ENCODE peak calls at places on chromosomes 11 and 22, in six cellular contexts. U, W, O, Z, Y and T are unnamed samples. For H3K4me1, the result is how much of the 10 kb centered on the place peaks cover.

GRCh38 chr11:121512468-121513465 is 60.0 kb upstream of the SORL1-AS1 start:
- DNase-seq in U (no peak), W (no peak), O (no peak), Z (no peak), Y (no peak), T (no peak)

GRCh38 chr11:62456630-62457029 is 37.8 kb downstream of the SCGB1A1 start:
- DNase-seq in U (no peak), W (no peak), O (no peak), Z (no peak), Y (no peak), T (no peak)

GRCh38 chr11:130839950-130840666 is 76.2 kb downstream of the SNX19 start:
- DNase-seq in U (no peak), W (no peak), O (no peak), Z (no peak), Y (no peak), T (no peak)

GRCh38 chr11:3644817-3645235 is at the start of gene ART1:
- DNase-seq in U (no peak), W (no peak), O (no peak), Z (no peak), Y (no peak), T (no peak)

GRCh38 chr11:9396310-9396709 is 11.9 kb downstream of the IPO7 start:
- DNase-seq in U (no peak), W (no peak), O (no peak), Z (no peak), Y (no peak), T (no peak)

GRCh38 chr11:120645639-120646038 is 134.1 kb downstream of the GRIK4 start:
- DNase-seq in U (no peak), W (no peak), O (no peak), Z (no peak), Y (no peak), T (no peak)

GRCh38 chr22:17537155-17537554 is 26.1 kb upstream of the SLC25A18 start:
- DNase-seq in U (no peak), W (no peak), O (no peak), Z (no peak), Y (no peak), T (no peak)

GRCh38 chr11:82403640-82404305 is 329.9 kb downstream of the FAM181B start:
- DNase-seq in U (no peak), W (no peak), O (no peak), Z (no peak), Y (no peak), T (no peak)

GRCh38 chr11:27912916-27913315 is 195.0 kb downstream of the KIF18A start:
- DNase-seq in U (no peak), W (no peak), O (no peak), Z (no peak), Y (no peak), T (no peak)

GRCh38 chr11:57514538-57515331 is 767 bp downstream of the SLC43A1 start:
- DNase-seq in U (no peak), W (peak), O (peak), Z (peak), Y (peak), T (no peak)

GRCh38 chr11:12285106-12285505 is 92.3 kb upstream of the PARVA start:
- DNase-seq in U (no peak), W (no peak), O (peak), Z (no peak), Y (peak), T (no peak)
- H3K4me1 ChIP-seq in U (under half), W (under half), O (half or more), Z (under half), Y (under half), T (under half)

GRCh38 chr22:22371031-22371541 is 126.5 kb downstream of the VPREB1 start:
- DNase-seq in U (no peak), W (no peak), O (no peak), Z (no peak), Y (no peak), T (no peak)
- H3K4me1 ChIP-seq in U (under half), W (under half), O (under half), Z (under half), Y (under half), T (under half)

GRCh38 chr11:26230021-26230420 is 101.9 kb upstream of the ANO3 start:
- DNase-seq in U (no peak), W (no peak), O (no peak), Z (no peak), Y (no peak), T (no peak)
- H3K4me1 ChIP-seq in U (under half), W (under half), O (under half), Z (under half), Y (under half), T (under half)

DNA sequence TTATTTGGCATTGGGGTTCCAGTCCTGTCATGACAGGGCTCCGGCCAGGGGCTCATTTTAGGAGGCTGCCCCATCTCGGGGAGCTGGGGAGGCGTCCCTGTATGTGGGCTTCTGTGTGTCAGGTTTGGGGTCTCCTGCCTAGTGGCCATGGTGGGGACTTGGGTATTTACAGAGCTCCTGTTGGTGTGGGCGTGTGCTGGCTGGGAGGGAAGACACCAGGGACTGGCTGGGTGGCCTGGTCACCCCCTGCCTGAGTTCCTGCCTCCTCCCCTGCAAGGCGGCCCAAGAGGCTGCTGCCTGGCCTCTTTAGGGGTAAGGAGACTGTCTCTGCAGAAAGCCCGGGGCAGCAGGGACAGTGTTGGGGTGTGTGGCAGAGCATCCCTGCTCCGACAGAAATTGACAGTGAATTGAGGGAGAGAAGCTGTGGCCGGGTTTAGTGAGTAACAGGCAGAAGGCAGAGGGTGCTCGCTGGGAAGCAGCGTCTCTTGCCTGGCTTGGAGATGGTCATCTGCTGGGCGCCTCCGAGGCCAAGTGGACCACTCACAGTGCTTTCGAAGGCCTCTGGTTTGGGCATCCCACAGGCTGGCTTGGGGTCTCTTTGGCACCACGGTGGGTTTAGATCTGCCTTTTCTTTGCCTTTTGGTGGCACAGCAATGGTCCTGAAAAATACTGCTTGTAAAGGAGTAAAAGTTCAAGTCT is 40.3 kb upstream of the GRAMD4 start:
- DNase-seq in U (peak), W (no peak), O (no peak), Z (no peak), Y (no peak), T (no peak)
- H3K4me1 ChIP-seq in U (under half), W (under half), O (under half), Z (under half), Y (half or more), T (under half)

GRCh38 chr11:93528757-93529639 is 14.2 kb downstream of the SMCO4 start:
- DNase-seq in U (no peak), W (no peak), O (no peak), Z (no peak), Y (peak), T (no peak)
- H3K4me1 ChIP-seq in U (under half), W (under half), O (under half), Z (under half), Y (under half), T (under half)

DNA sequence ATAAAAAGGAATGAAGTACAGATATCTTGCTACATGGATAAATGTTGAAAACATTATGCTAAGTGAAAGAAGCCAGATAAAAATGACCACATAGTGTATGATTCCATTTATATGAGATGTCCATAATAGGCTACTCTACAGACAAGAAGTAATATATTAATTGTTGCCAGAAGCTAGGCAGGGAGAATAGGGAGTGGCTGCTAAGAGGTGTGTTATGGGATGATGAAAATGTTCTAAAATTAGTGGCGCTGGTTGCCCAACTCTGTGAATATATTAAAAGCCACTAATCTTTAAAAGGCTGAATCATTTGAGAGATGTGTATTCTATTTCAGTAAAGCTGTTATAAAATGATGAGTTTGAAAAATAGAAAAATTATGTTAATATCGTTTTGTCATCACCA is 144.4 kb downstream of the NCAM1 start:
- DNase-seq in U (no peak), W (no peak), O (no peak), Z (no peak), Y (no peak), T (no peak)
- H3K4me1 ChIP-seq in U (under half), W (under half), O (under half), Z (under half), Y (under half), T (under half)